ENCODE peak calls at places on chromosome 13, in six cellular contexts. W is tibial nerve, Q is psoas muscle, Z is heart right ventricle, O is H9, X is adrenal gland. I is an unnamed sample.

GRCh38 chr13:97238432-97238831 is 16.3 kb downstream of the MBNL2 start:
- DNase-seq in W (no peak), Q (no peak), Z (no peak), O (no peak), X (no peak), I (no peak)

GRCh38 chr13:82571653-82572052 is 1310.6 kb downstream of the SLITRK1 start:
- DNase-seq in W (no peak), Q (no peak), Z (no peak), O (no peak), X (no peak), I (no peak)

GRCh38 chr13:34657716-34658115 is 284.4 kb upstream of the NBEA start:
- DNase-seq in W (no peak), Q (no peak), Z (no peak), O (no peak), X (no peak), I (no peak)

GRCh38 chr13:24008679-24009078 is 111.4 kb upstream of the C1QTNF9B start:
- DNase-seq in W (no peak), Q (no peak), Z (no peak), O (no peak), X (no peak), I (no peak)

GRCh38 chr13:89363144-89363543 is 1692.0 kb downstream of the SLITRK5 start:
- DNase-seq in W (no peak), Q (no peak), Z (no peak), O (peak; percentile 76), X (no peak), I (no peak)

GRCh38 chr13:46571189-46571901 is 18.4 kb downstream of the LRCH1 start:
- DNase-seq in W (no peak), Q (no peak), Z (no peak), O (no peak), X (no peak), I (no peak)

GRCh38 chr13:37667631-37668161 is 69.1 kb upstream of the POSTN start:
- DNase-seq in W (no peak), Q (no peak), Z (no peak), O (no peak), X (no peak), I (no peak)

GRCh38 chr13:79455331-79455730 is 25.6 kb upstream of the NDFIP2 start:
- DNase-seq in W (no peak), Q (no peak), Z (no peak), O (peak; percentile 26), X (no peak), I (no peak)

GRCh38 chr13:36736119-36736726 is 62.4 kb downstream of the SERTM1 start:
- DNase-seq in W (peak; percentile 16), Q (no peak), Z (no peak), O (no peak), X (peak; percentile 57), I (no peak)

GRCh38 chr13:58960909-58961308 is 1202.8 kb downstream of the DIAPH3 start:
- DNase-seq in W (no peak), Q (no peak), Z (no peak), O (no peak), X (no peak), I (no peak)

GRCh38 chr13:102580552-102581169 is 16.1 kb upstream of the TPP2 start:
- DNase-seq in W (no peak), Q (no peak), Z (no peak), O (no peak), X (no peak), I (no peak)

GRCh38 chr13:68727788-68728187 is 1379.8 kb upstream of the ATXN8OS start:
- DNase-seq in W (no peak), Q (no peak), Z (no peak), O (no peak), X (no peak), I (no peak)

GRCh38 chr13:90445179-90445578 is 902.3 kb upstream of the MIR17HG start:
- DNase-seq in W (no peak), Q (no peak), Z (no peak), O (peak; percentile 38), X (peak; percentile 10), I (no peak)

GRCh38 chr13:111968611-111969010 is 98.3 kb upstream of the SOX1 start:
- DNase-seq in W (no peak), Q (no peak), Z (no peak), O (no peak), X (no peak), I (no peak)

GRCh38 chr13:98739023-98739422 is 13.4 kb downstream of the SLC15A1 start:
- DNase-seq in W (no peak), Q (no peak), Z (no peak), O (no peak), X (no peak), I (no peak)

GRCh38 chr13:29255567-29255966 is 339.9 kb downstream of the SLC7A1 start:
- DNase-seq in W (no peak), Q (no peak), Z (no peak), O (no peak), X (no peak), I (no peak)

GRCh38 chr13:29266261-29266660 is 329.2 kb downstream of the SLC7A1 start:
- DNase-seq in W (no peak), Q (no peak), Z (no peak), O (no peak), X (no peak), I (no peak)

GRCh38 chr13:29254971-29255370 is 340.5 kb downstream of the SLC7A1 start:
- DNase-seq in W (no peak), Q (no peak), Z (no peak), O (no peak), X (no peak), I (no peak)

DNA sequence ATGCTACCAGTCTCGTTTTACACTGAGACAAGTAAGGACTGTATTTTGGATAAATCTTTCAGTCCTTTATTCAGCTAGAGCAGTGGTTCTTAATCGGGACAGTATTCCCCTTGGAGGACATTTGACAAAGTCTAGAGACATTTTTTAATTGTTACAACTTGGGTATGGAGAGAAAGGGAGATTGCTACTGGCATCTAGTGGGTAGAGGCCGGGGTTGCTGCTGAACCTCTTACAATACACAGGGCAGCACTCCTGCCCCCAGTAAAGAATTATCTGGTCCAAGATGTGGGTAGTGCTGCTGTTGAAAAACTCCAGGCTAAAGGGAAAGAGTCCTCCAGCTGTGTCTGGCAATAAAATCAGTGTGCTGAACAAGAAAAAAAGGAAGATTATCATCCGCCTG is 334.8 kb downstream of the SLC7A1 start:
- DNase-seq in W (no peak), Q (no peak), Z (no peak), O (no peak), X (no peak), I (no peak)
- TF ChIP-seq CTCF in W (no peak), Q (no peak), Z (peak; percentile 56), O (no peak), X (no peak), I (peak; percentile 43)

GRCh38 chr13:20366056-20366455 is 133.9 kb upstream of the GJB6 start:
- DNase-seq in W (no peak), Q (no peak), Z (no peak), O (no peak), X (no peak), I (no peak)

GRCh38 chr13:20362642-20363041 is 130.5 kb upstream of the GJB6 start:
- DNase-seq in W (no peak), Q (no peak), Z (no peak), O (no peak), X (no peak), I (no peak)

GRCh38 chr13:20363162-20363561 is 131.0 kb upstream of the GJB6 start:
- DNase-seq in W (no peak), Q (no peak), Z (no peak), O (no peak), X (no peak), I (no peak)

GRCh38 chr13:20360835-20361412 is 128.8 kb upstream of the GJB6 start:
- DNase-seq in W (no peak), Q (no peak), Z (no peak), O (no peak), X (no peak), I (no peak)

DNA sequence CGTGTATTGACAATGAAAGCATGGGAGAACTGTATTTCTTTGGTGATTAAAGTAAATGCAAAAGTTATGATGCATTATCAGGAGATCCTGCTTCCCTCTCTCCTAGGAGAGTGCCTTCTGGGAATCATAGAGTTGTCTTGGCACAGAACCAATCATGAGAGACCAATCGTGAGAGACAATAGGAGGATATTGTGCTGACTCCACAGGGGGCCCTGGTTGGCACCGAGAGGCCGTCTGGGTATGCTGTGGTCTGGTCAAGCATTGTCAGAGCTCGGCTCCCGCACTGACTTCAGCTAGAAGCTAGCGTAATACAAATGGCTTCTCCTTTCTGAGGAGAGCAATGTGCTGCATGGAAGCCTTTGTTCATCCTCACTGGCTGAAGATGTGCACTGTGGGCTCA is 131.5 kb upstream of the GJB6 start:
- DNase-seq in W (no peak), Q (no peak), Z (no peak), O (no peak), X (no peak), I (no peak)
- H3K27me3 ChIP-seq in W (no peaks in the 10 kb centered on the region), Q (no peaks in the 10 kb centered on the region), Z (peaks cover 3% of the 10 kb centered on the region), O (peaks cover 13% of the 10 kb centered on the region), X (no peaks in the 10 kb centered on the region), I (no peaks in the 10 kb centered on the region)

GRCh38 chr13:105573134-105573533 is 962.3 kb downstream of the EFNB2 start:
- DNase-seq in W (no peak), Q (no peak), Z (no peak), O (no peak), X (no peak), I (no peak)

GRCh38 chr13:105565328-105565727 is 970.1 kb downstream of the EFNB2 start:
- DNase-seq in W (no peak), Q (no peak), Z (no peak), O (no peak), X (no peak), I (no peak)

GRCh38 chr13:105569816-105570215 is 965.6 kb downstream of the EFNB2 start:
- DNase-seq in W (no peak), Q (no peak), Z (no peak), O (no peak), X (no peak), I (no peak)

GRCh38 chr13:105572401-105572800 is 963.1 kb downstream of the EFNB2 start:
- DNase-seq in W (no peak), Q (no peak), Z (no peak), O (no peak), X (no peak), I (no peak)

DNA sequence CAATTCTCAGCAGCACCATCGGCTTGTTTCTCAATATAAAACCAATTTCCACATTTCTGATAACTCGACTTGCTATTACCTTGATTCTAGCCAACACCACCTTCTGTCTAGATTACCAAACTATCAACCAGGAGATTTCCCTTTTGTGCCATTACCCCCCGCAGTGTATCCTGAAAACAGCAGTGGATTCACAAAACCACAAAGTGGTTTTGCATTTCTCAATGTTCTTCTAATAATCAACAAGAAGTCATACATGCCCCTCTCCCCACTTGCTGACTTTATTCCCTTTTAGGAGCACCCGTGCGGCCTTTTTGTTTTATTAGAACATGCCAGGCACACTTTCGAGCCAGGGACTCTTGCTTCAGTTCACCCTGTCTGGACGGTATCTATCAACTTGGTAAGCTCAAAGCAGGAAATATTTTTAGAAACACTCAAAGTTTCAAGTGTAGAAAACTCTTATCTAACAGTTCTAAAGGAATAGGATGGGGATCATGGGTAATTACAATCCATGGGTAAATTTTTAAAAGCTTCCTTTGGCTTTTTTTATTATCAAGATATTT is 967.4 kb downstream of the EFNB2 start:
- DNase-seq in W (no peak), Q (no peak), Z (no peak), O (no peak), X (no peak), I (no peak)
- TF ChIP-seq CTCF in W (no peak), Q (no peak), Z (no peak), O (no peak), X (no peak), I (no peak)

DNA sequence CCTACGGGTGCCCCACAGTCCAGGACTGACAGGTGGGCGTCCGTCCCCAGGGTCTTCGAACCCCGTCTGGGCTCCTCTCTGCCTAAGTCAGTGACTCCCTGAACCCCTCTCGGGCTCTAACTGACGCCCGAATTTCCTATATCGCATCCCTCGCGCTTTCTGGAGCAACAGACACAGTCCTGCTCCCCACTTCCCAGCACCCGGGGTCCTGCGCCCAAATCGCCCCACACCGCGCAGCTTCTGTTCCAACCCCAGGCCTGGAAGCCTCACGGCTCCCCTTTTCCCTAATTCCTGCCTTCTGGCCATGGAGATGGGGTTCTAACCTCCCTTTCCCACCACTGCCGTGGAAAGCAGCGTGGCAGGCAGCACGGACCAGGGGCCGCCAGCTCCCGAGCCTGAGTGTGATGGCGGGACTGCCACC is 1.6 kb upstream of the GRTP1 start:
- DNase-seq in W (no peak), Q (no peak), Z (no peak), O (no peak), X (no peak), I (no peak)
- H3K27me3 ChIP-seq in W (peaks cover 18% of the 10 kb centered on the region), Q (no peaks in the 10 kb centered on the region), Z (peaks cover 15% of the 10 kb centered on the region), O (no peaks in the 10 kb centered on the region), X (no peaks in the 10 kb centered on the region), I (no peaks in the 10 kb centered on the region)

I was measured in thoracic aorta.